ENCODE peak calls at places on chromosomes 5 and 9, in four cellular contexts. N, L, V and Q are unnamed samples.
A peak's percentile ranks its signal among the peaks of the same experiment; 100 is the strongest.

GRCh38 chr9:110835404-110835803 is 166.8 kb downstream of the MUSK start:
- DNase-seq in V (no peak), L (no peak), N (no peak), Q (no peak)

GRCh38 chr5:160390787-160391696 is 8.8 kb downstream of the FAM200C start:
- DNase-seq in V (no peak), L (no peak), N (no peak), Q (no peak)

GRCh38 chr5:148905541-148905940 is 79.1 kb downstream of the ADRB2 start:
- DNase-seq in N (no peak), V (no peak), L (no peak), Q (no peak)

GRCh38 chr9:112380102-112380581 is at the start of gene HSDL2:
- DNase-seq in L (peak; percentile 16), V (peak; percentile 60), N (no peak), Q (no peak)

GRCh38 chr5:112697833-112698232 is 39.9 kb upstream of the APC start:
- DNase-seq in V (no peak), L (no peak), N (no peak), Q (no peak)

GRCh38 chr5:123170816-123171345 is 81.8 kb downstream of the PRDM6 start:
- DNase-seq in L (no peak), V (no peak), N (no peak), Q (no peak)

GRCh38 chr9:138098908-138099791 is 221.6 kb downstream of the CACNA1B start:
- DNase-seq in L (no peak), V (no peak), N (peak; percentile 81), Q (peak; percentile 43)

GRCh38 chr9:27193886-27194285 is 84.9 kb downstream of the TEK start:
- DNase-seq in N (no peak), V (no peak), L (no peak), Q (no peak)

GRCh38 chr5:151741678-151742423 is 16.6 kb downstream of the ATOX1 start:
- DNase-seq in N (no peak), V (no peak), L (no peak), Q (no peak)

GRCh38 chr5:6827815-6828214 is 114.6 kb downstream of the TENT4A start:
- DNase-seq in V (no peak), L (no peak), N (no peak), Q (no peak)

GRCh38 chr5:149015561-149015960 is 47.3 kb downstream of the SH3TC2 start:
- DNase-seq in L (no peak), V (no peak), N (no peak), Q (no peak)

GRCh38 chr5:1709186-1709803 is 90.3 kb downstream of the MRPL36 start:
- DNase-seq in N (no peak), L (no peak), V (no peak), Q (peak; percentile 68)